ENCODE peak calls at places on chromosomes 4 and X, in eight cellular contexts. B, L, Y, D, T, V, R and G are unnamed samples. For H3K36me3, the result is how much of the 10 kb centered on the place peaks cover.

GRCh38 chr4:123559955-123560669 is 163.5 kb downstream of the SPRY1 start:
- DNase-seq in B (no peak), L (no peak), Y (no peak), D (no peak), T (no peak), V (peak), R (no peak), G (no peak)

GRCh38 chr4:138310991-138311390 is 68.8 kb upstream of the SLC7A11 start:
- DNase-seq in B (no peak), L (no peak), Y (no peak), D (no peak), T (no peak), V (peak), R (no peak), G (no peak)

GRCh38 chrX:8237718-8238117 is 66.7 kb upstream of the VCX2 start:
- DNase-seq in B (no peak), L (no peak), Y (no peak), D (no peak), T (no peak), V (no peak), R (no peak), G (no peak)

GRCh38 chr4:55635760-55636621 is at the start of gene NMU:
- DNase-seq in B (peak), L (peak), Y (peak), D (peak), T (peak), V (peak), R (peak), G (no peak)

GRCh38 chrX:55056820-55057690 is 17.8 kb upstream of the PAGE2B start:
- DNase-seq in B (no peak), L (no peak), Y (no peak), D (no peak), T (no peak), V (peak), R (no peak), G (no peak)

GRCh38 chrX:69538321-69538876 is 34.3 kb downstream of the NALF2 start:
- DNase-seq in B (peak), L (peak), Y (peak), D (peak), T (peak), V (peak), R (peak), G (peak)

GRCh38 chr4:2763511-2763967 is 7.4 kb upstream of the TNIP2 start:
- DNase-seq in B (no peak), L (no peak), Y (peak), D (no peak), T (no peak), V (no peak), R (peak), G (no peak)

GRCh38 chr4:75995727-75996126 is 5.0 kb upstream of the SDAD1 start:
- DNase-seq in B (peak), L (no peak), Y (no peak), D (no peak), T (no peak), V (peak), R (peak), G (peak)

GRCh38 chrX:105822138-105823091 is at the start of gene NRK:
- DNase-seq in B (peak), L (peak), Y (peak), D (peak), T (no peak), V (peak), R (peak), G (no peak)

GRCh38 chr4:87017580-87018061 is 82.8 kb downstream of the AFF1 start:
- DNase-seq in B (no peak), L (no peak), Y (no peak), D (no peak), T (no peak), V (peak), R (no peak), G (no peak)

GRCh38 chr4:99038213-99038612 is 42.7 kb downstream of the METAP1 start:
- DNase-seq in B (no peak), L (no peak), Y (no peak), D (no peak), T (no peak), V (no peak), R (no peak), G (no peak)

GRCh38 chr4:2047031-2047660 is 12.0 kb upstream of the NAT8L start:
- DNase-seq in B (no peak), L (peak), Y (no peak), D (no peak), T (no peak), V (no peak), R (peak), G (no peak)

GRCh38 chr4:106258145-106259045 is 57.6 kb downstream of the TBCK start:
- DNase-seq in B (no peak), L (no peak), Y (no peak), D (no peak), T (no peak), V (peak), R (no peak), G (no peak)

GRCh38 chr4:119244832-119245231 is 32.3 kb downstream of the USP53 start:
- DNase-seq in B (no peak), L (no peak), Y (no peak), D (no peak), T (no peak), V (no peak), R (no peak), G (no peak)
- H3K36me3 ChIP-seq in B (half or more), L (under half), Y (under half), D (half or more), T (half or more), V (under half), R (under half), G (under half)

GRCh38 chr4:74378573-74378972 is 13.6 kb downstream of the EREG start:
- DNase-seq in B (no peak), L (no peak), Y (no peak), D (no peak), T (no peak), V (peak), R (no peak), G (no peak)

GRCh38 chr4:74375824-74376426 is 11.0 kb downstream of the EREG start:
- DNase-seq in B (no peak), L (no peak), Y (no peak), D (no peak), T (peak), V (no peak), R (no peak), G (no peak)

GRCh38 chr4:74376888-74377483 is 12.0 kb downstream of the EREG start:
- DNase-seq in B (no peak), L (no peak), Y (no peak), D (no peak), T (no peak), V (peak), R (peak), G (peak)

GRCh38 chr4:74377714-74378113 is 12.8 kb downstream of the EREG start:
- DNase-seq in B (no peak), L (no peak), Y (no peak), D (no peak), T (no peak), V (no peak), R (no peak), G (no peak)

DNA sequence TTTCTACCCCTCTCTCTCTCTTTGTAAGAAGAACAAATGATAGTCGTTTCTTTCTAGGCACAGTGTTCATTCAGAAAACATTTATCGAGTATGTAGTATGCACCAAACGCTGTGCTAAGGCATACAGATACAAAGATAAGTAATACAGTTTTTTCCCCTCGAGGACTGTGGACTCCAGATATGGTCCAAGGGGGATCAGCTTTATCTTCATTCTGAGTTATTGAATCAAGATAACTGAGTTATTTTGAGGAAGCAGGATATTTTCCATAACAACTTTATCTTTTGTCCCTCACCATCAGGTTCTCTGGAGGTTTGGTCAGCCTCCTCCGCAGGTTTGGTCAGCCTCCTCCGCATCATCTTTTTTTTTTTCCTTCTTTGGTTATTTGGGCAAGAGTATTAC is 15.0 kb downstream of the EREG start:
- DNase-seq in B (no peak), L (no peak), Y (no peak), D (no peak), T (no peak), V (no peak), R (no peak), G (no peak)
- H3K27ac ChIP-seq in B (no peak), L (no peak), Y (no peak), D (no peak), T (no peak), V (no peak), R (no peak), G (no peak)

GRCh38 chrX:13750204-13750603 is 15.7 kb downstream of the OFD1 start:
- DNase-seq in B (no peak), L (no peak), Y (no peak), D (no peak), T (no peak), V (peak), R (peak), G (peak)

GRCh38 chrX:13752141-13752540 is 17.6 kb downstream of the OFD1 start:
- DNase-seq in B (no peak), L (no peak), Y (no peak), D (no peak), T (no peak), V (no peak), R (no peak), G (no peak)

GRCh38 chrX:13750812-13751211 is 16.3 kb downstream of the OFD1 start:
- DNase-seq in B (no peak), L (no peak), Y (no peak), D (no peak), T (no peak), V (no peak), R (no peak), G (no peak)

GRCh38 chrX:13747836-13748235 is 13.3 kb downstream of the OFD1 start:
- DNase-seq in B (peak), L (peak), Y (no peak), D (no peak), T (peak), V (peak), R (peak), G (peak)

GRCh38 chrX:13748486-13748885 is 13.9 kb downstream of the OFD1 start:
- DNase-seq in B (no peak), L (no peak), Y (no peak), D (no peak), T (no peak), V (no peak), R (no peak), G (no peak)
- H3K36me3 ChIP-seq in B (half or more), L (half or more), Y (under half), D (half or more), T (half or more), V (under half), R (half or more), G (half or more)

GRCh38 chr4:83012631-83013419 is 2.2 kb upstream of the LIN54 start:
- DNase-seq in B (peak), L (peak), Y (peak), D (peak), T (peak), V (peak), R (peak), G (peak)
- H3K27ac ChIP-seq in B (peak), L (peak), Y (peak), D (peak), T (peak), V (peak), R (peak), G (peak)

DNA sequence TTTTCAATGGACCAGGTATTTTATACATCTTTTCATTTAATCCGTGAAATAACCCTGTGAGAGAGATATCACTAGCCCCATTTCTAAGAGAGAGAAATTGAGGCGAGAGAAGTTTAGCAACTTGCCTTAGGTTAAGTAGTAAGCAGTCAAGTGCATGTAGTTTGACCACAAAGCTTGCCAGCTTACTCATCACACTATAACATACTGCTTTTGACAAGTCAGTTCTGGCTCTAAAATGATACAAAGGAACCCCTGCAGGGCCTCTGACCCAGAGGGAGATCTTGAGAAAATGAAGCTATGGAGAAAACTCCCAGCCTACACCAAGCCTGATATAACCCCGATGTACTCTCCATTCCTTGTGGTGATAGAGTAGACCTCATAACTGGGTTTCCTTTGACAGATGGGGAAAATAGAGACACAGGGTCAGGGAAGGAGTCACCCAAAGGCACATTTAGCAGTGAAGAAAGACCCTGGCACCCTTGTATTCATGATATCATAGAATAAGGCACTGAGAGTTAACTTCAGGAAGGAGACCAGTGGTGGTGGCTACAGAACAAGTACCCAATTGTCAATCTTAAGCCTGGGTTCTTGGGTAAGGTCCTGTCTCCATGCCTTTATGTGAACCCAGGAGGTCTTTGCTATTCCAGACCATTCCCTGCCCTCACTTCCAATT is 60.2 kb upstream of the MSN start:
- DNase-seq in B (no peak), L (no peak), Y (no peak), D (no peak), T (no peak), V (peak), R (no peak), G (no peak)
- H3K36me3 ChIP-seq in B (under half), L (under half), Y (under half), D (under half), T (under half), V (under half), R (under half), G (under half)

GRCh38 chr4:102599455-102599854 is 98.3 kb downstream of the NFKB1 start:
- DNase-seq in B (no peak), L (no peak), Y (no peak), D (no peak), T (no peak), V (no peak), R (no peak), G (no peak)

GRCh38 chr4:102598102-102598758 is 97.1 kb downstream of the NFKB1 start:
- DNase-seq in B (no peak), L (no peak), Y (no peak), D (no peak), T (no peak), V (peak), R (no peak), G (no peak)

GRCh38 chr4:102599887-102600286 is 98.7 kb downstream of the NFKB1 start:
- DNase-seq in B (no peak), L (no peak), Y (no peak), D (no peak), T (no peak), V (no peak), R (no peak), G (no peak)

GRCh38 chr4:102600689-102601088 is 99.5 kb downstream of the NFKB1 start:
- DNase-seq in B (no peak), L (no peak), Y (no peak), D (no peak), T (no peak), V (no peak), R (no peak), G (no peak)

DNA sequence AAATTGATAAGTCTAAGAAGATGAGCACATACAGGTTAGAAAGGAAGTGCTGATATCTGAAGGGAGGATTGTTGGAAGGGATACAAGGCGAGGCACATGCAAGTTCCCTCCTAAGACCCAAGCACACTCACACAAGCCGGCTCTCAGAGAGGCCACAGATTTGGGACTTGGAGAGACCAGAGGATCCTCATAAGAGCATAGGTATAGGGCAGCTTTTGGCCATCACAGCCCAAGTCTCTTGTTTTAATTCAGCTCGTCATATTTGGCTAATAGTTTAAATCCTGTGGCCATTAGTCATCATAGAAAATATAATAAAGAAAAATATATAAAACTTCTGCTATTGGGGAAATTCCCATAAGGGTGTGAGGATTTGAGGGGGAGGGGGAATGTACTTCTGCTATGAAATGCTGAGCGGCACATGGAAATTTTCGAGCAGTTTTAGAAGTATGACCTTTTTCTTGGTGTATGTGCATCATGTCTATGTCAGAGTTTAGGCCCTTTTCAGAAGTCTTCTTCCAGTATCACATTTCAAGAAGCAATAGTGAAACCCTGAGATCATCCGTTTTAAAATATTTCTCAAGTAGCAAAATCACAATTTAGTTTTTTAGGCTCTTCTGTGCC is 97.7 kb downstream of the NFKB1 start:
- DNase-seq in B (no peak), L (no peak), Y (no peak), D (no peak), T (no peak), V (peak), R (no peak), G (no peak)
- H3K27ac ChIP-seq in B (no peak), L (no peak), Y (no peak), D (peak), T (no peak), V (no peak), R (no peak), G (no peak)

GRCh38 chr4:153628796-153629315 is 55.2 kb upstream of the TLR2 start:
- DNase-seq in B (no peak), L (no peak), Y (no peak), D (no peak), T (no peak), V (no peak), R (no peak), G (no peak)
- H3K36me3 ChIP-seq in B (under half), L (half or more), Y (under half), D (half or more), T (half or more), V (under half), R (under half), G (half or more)

GRCh38 chrX:134676440-134676839 is 18.2 kb upstream of the PLAC1 start:
- DNase-seq in B (no peak), L (no peak), Y (no peak), D (no peak), T (no peak), V (peak), R (no peak), G (no peak)
- H3K27ac ChIP-seq in B (no peak), L (no peak), Y (no peak), D (no peak), T (no peak), V (peak), R (peak), G (no peak)

GRCh38 chr4:165293927-165294649 is 33.4 kb upstream of the MSMO1 start:
- DNase-seq in B (no peak), L (no peak), Y (no peak), D (no peak), T (no peak), V (no peak), R (no peak), G (peak)
- H3K36me3 ChIP-seq in B (under half), L (under half), Y (under half), D (under half), T (under half), V (under half), R (under half), G (under half)

GRCh38 chr4:91114386-91114785 is 987.2 kb downstream of the CCSER1 start:
- DNase-seq in B (no peak), L (no peak), Y (no peak), D (no peak), T (no peak), V (no peak), R (no peak), G (no peak)
- H3K27ac ChIP-seq in B (no peak), L (no peak), Y (no peak), D (no peak), T (no peak), V (no peak), R (no peak), G (no peak)